ENCODE peak calls at places on chromosomes 4 and X, in nine cellular contexts. H is A549, U is tibial nerve, P is ovary, E is upper lobe of left lung, C is GM12878, X is sigmoid colon, A is SK-N-SH, S is suprapubic skin. B is an unnamed sample.

GRCh38 chrX:29617276-29617675 is 598.1 kb upstream of the MAGEB2 start:
- DNase-seq in U (no peak), A (no peak), H (no peak), C (no peak), S (no peak), P (no peak), X (no peak), E (no peak), B (no peak)

GRCh38 chr4:70992354-70992753 is 1.1 kb upstream of the DCK start:
- DNase-seq in S (no peak), H (peak; percentile 28), U (no peak), C (no peak), X (no peak), A (no peak), P (no peak), E (peak; percentile 65), B (peak; percentile 26)

GRCh38 chr4:2558301-2558700 is 21.9 kb downstream of the FAM193A start:
- DNase-seq in E (no peak), S (no peak), H (no peak), U (no peak), X (no peak), C (no peak), A (no peak), P (no peak), B (no peak)

GRCh38 chr4:10069065-10069626 is 47.5 kb downstream of the WDR1 start:
- DNase-seq in U (no peak), S (no peak), X (no peak), H (no peak), A (no peak), E (no peak), C (no peak), P (no peak), B (no peak)

GRCh38 chrX:9804444-9804843 is 18.2 kb downstream of the SHROOM2 start:
- DNase-seq in C (no peak), X (no peak), H (no peak), E (no peak), A (no peak), U (no peak), P (no peak), S (no peak), B (no peak)

GRCh38 chrX:108261541-108262218 is 170.1 kb downstream of the ATG4A start:
- DNase-seq in A (no peak), X (no peak), H (peak; percentile 44), C (no peak), S (no peak), P (no peak), E (no peak), U (no peak), B (no peak)

GRCh38 chrX:37509349-37509748 is 62.1 kb upstream of the LANCL3 start:
- DNase-seq in S (no peak), U (no peak), X (no peak), A (no peak), C (no peak), H (no peak), P (no peak), E (no peak), B (no peak)

GRCh38 chr4:19010766-19011165 is 989.2 kb upstream of the LCORL start:
- DNase-seq in E (no peak), A (no peak), S (no peak), H (no peak), U (no peak), X (no peak), P (no peak), C (no peak), B (no peak)

GRCh38 chr4:165151734-165152133 is 39.1 kb upstream of the TMEM192 start:
- DNase-seq in H (no peak), C (no peak), P (no peak), S (no peak), U (no peak), A (no peak), X (no peak), E (no peak), B (no peak)

GRCh38 chr4:36772154-36772516 is 472.4 kb upstream of the NWD2 start:
- DNase-seq in P (no peak), U (no peak), E (no peak), X (no peak), H (no peak), A (no peak), C (no peak), S (no peak), B (no peak)

GRCh38 chrX:155216940-155217450 is 735 bp downstream of the VBP1 start:
- DNase-seq in A (peak; percentile 46), S (no peak), H (no peak), X (no peak), P (no peak), C (peak; percentile 3), E (no peak), U (no peak), B (no peak)

GRCh38 chr4:40484346-40484745 is 145.3 kb downstream of the RBM47 start:
- DNase-seq in E (no peak), P (no peak), C (no peak), A (no peak), X (no peak), U (no peak), H (no peak), S (no peak), B (no peak)

GRCh38 chrX:12894074-12894691 is 12.2 kb upstream of the TLR8 start:
- DNase-seq in X (no peak), P (no peak), E (no peak), U (no peak), C (no peak), A (peak; percentile 50), H (peak; percentile 21), S (no peak), B (peak; percentile 37)

GRCh38 chr4:54961357-54961975 is 163.9 kb downstream of the KDR start:
- DNase-seq in S (no peak), A (peak; percentile 42), P (no peak), H (peak; percentile 4), C (no peak), X (no peak), E (no peak), U (no peak), B (no peak)

GRCh38 chr4:115453416-115453815 is 340.0 kb upstream of the NDST4 start:
- DNase-seq in X (no peak), E (no peak), S (no peak), U (no peak), H (peak; percentile 16), A (no peak), C (no peak), P (no peak), B (no peak)

GRCh38 chrX:153969904-153970397 is 1.7 kb downstream of the HCFC1 start:
- DNase-seq in P (peak; percentile 74), C (no peak), A (peak; percentile 59), E (no peak), S (no peak), U (no peak), H (no peak), X (no peak), B (no peak)

GRCh38 chrX:52990848-52991247 is 32.5 kb upstream of the FAM156A start:
- DNase-seq in X (no peak), U (no peak), S (no peak), P (no peak), A (no peak), E (no peak), H (no peak), C (no peak), B (no peak)

GRCh38 chrX:136752796-136753195 is 27.9 kb downstream of the ARHGEF6 start:
- DNase-seq in H (no peak), X (no peak), U (no peak), A (no peak), P (no peak), S (no peak), C (no peak), E (no peak), B (no peak)

DNA sequence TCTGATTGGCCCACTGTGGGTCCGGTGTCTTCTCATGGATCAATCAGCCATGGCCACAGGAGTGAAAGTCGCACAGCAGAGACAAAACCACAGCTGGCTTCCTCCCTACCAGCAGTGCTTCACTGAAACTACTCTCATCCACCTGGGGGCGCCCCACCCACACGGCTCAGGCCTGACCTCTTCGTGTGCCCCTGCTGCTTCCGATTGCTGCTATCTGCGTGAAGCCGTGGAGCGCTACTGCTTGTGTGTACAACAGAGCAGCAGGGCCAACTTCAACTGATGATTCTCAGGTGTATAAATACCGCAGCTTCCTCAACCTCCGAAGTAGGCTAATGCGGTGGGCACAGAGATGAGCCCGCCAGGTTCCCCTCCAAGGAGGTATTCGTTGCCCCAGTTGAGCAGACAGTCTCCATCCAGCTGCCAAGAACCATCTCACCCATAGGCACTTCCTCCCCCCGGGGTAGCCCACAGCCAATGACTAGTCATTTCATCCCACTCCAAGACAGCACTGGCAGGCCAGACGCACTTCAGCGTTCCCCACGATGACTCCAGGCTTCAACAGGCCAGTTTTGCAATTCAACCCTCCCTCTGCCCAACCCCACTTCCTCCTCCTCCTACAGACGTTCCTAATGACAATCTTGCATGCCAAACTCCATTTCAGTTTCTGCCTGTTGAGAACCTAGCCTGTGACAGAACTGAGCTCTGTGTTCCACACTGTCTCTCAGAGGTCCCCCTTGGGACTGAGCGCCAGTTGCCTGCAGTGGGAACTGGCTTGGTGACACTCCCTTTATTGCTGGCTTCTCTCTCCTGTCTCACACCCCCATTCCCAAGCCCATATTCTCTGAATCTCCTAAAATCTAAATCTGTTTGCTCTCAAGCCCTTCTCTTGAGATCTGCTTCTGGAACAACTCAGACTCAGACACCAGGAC is 41.3 kb upstream of the ATP6AP2 start:
- DNase-seq in C (peak; percentile 56), E (peak; percentile 79), H (no peak), U (no peak), S (peak; percentile 78), X (peak; percentile 67), A (no peak), P (no peak), B (peak; percentile 49)
- TF ChIP-seq EP300 in C (no peak), E (no peak), H (no peak), U (no peak), S (no peak), X (no peak), A (no peak), P (no peak), B (no peak)

DNA sequence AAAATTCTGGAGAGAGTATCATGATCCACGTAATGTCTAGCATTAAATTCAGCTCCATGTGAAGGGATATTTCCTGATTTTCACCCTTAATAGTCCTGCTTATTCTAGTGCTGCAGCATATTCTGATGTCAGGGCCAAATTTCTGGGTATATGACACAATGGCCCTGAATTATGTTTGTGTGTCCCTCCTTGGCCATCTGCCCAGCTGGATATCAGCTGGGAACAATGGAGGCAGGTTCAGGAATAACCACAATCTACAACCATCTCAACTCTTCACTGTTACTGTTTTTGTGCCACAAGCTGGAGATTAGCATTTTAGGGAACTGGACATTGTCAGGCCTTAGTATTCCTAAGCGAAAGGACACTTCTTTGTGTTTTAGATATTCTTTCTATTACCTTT is 3.5 kb downstream of the GLRB start:
- DNase-seq in X (no peak), U (no peak), S (no peak), E (no peak), H (no peak), P (no peak), C (no peak), A (peak; percentile 15), B (no peak)
- H3K9me3 ChIP-seq in X (no peaks in the 10 kb centered on the region), U (no peaks in the 10 kb centered on the region), S (no peaks in the 10 kb centered on the region), E (no peaks in the 10 kb centered on the region), H (no peaks in the 10 kb centered on the region), P (no peaks in the 10 kb centered on the region), C (no peaks in the 10 kb centered on the region), A (no peaks in the 10 kb centered on the region), B (no peaks in the 10 kb centered on the region)

GRCh38 chr4:151690884-151691283 is 69.9 kb downstream of the GATB start:
- DNase-seq in X (no peak), A (peak; percentile 36), H (no peak), C (no peak), P (no peak), U (no peak), S (no peak), E (no peak), B (no peak)
- TF ChIP-seq EP300 in X (no peak), A (no peak), H (no peak), C (no peak), P (no peak), U (no peak), S (no peak), E (no peak), B (no peak)

GRCh38 chr4:76576824-76577223 is 141.8 kb downstream of the SHROOM3 start:
- DNase-seq in A (no peak), X (no peak), P (no peak), C (no peak), S (no peak), H (no peak), E (no peak), U (no peak), B (no peak)
- H3K9me3 ChIP-seq in A (no peaks in the 10 kb centered on the region), X (no peaks in the 10 kb centered on the region), P (no peaks in the 10 kb centered on the region), C (no peaks in the 10 kb centered on the region), S (no peaks in the 10 kb centered on the region), H (no peaks in the 10 kb centered on the region), E (no peaks in the 10 kb centered on the region), U (no peaks in the 10 kb centered on the region), B (no peaks in the 10 kb centered on the region)